ENCODE peak calls at places on chromosomes 2 and 18, in ten cellular contexts. F is neural progenitor cell; S is activated naive CD4-positive, alpha-beta T cell; O is CD4-positive, CD25-positive, alpha-beta regulatory T cell; P is kidney glomerular epithelial cell; J is amygdala; N is cardiac fibroblast; T is endothelial cell; H is IMR-90; L is SHP77 treated with DMSO at 0.1 percent for 48 hours. E is an unnamed sample.

GRCh38 chr2:210655229-210655628 is 98.8 kb downstream of the CPS1 start:
- DNase-seq in P (no peak), J (no peak), S (no peak), F (no peak), O (no peak), H (peak; percentile 8), T (no peak), L (no peak), N (peak; percentile 16), E (no peak)

GRCh38 chr2:39377226-39377939 is 59.7 kb downstream of the MAP4K3 start:
- DNase-seq in P (peak; percentile 5), H (no peak), L (no peak), N (peak; percentile 16), S (no peak), T (no peak), F (no peak), O (peak; percentile 5), J (no peak), E (no peak)

GRCh38 chr2:98902209-98903063 is 33.6 kb downstream of the CRACDL start:
- DNase-seq in F (no peak), H (no peak), P (no peak), T (no peak), L (no peak), O (no peak), N (no peak), J (no peak), S (no peak), E (no peak)

GRCh38 chr18:35747894-35748472 is 166.4 kb downstream of the GALNT1 start:
- DNase-seq in J (no peak), T (no peak), P (no peak), N (no peak), S (no peak), H (no peak), F (peak; percentile 15), L (no peak), O (no peak), E (no peak)

GRCh38 chr2:76310894-76311293 is 600.2 kb upstream of the GCFC2 start:
- DNase-seq in O (no peak), J (no peak), H (no peak), P (no peak), T (no peak), L (no peak), S (no peak), F (no peak), N (no peak), E (no peak)

GRCh38 chr2:237652854-237653253 is 25.5 kb downstream of the LRRFIP1 start:
- DNase-seq in S (no peak), L (no peak), O (no peak), T (no peak), H (no peak), J (no peak), F (no peak), N (no peak), P (no peak), E (no peak)

GRCh38 chr2:148876589-148877402 is 1.8 kb downstream of the KIF5C start:
- DNase-seq in N (no peak), P (no peak), T (peak; percentile 60), J (no peak), L (no peak), H (no peak), O (peak; percentile 33), S (peak; percentile 9), F (peak; percentile 95), E (peak; percentile 84)

GRCh38 chr2:111946294-111947114 is 48.1 kb downstream of the MERTK start:
- DNase-seq in N (peak; percentile 91), J (no peak), S (no peak), T (no peak), P (peak; percentile 49), O (no peak), H (peak; percentile 97), F (no peak), L (peak; percentile 32), E (no peak)

GRCh38 chr2:159349674-159350299 is 63.3 kb upstream of the WDSUB1 start:
- DNase-seq in P (no peak), H (peak; percentile 5), T (no peak), F (no peak), J (no peak), O (no peak), L (no peak), S (no peak), N (no peak), E (no peak)

GRCh38 chr2:4995466-4995865 is 696.7 kb upstream of the SOX11 start:
- DNase-seq in T (no peak), S (no peak), O (no peak), L (no peak), P (no peak), N (no peak), J (no peak), F (peak; percentile 17), H (no peak), E (no peak)

GRCh38 chr2:9378433-9379371 is 44.6 kb downstream of the ITGB1BP1 start:
- DNase-seq in L (no peak), S (no peak), H (peak; percentile 90), F (no peak), T (no peak), N (peak; percentile 81), P (no peak), O (no peak), J (no peak), E (no peak)

GRCh38 chr18:56124186-56124585 is 514.2 kb downstream of the TXNL1 start:
- DNase-seq in O (no peak), H (peak; percentile 90), P (peak; percentile 2), N (no peak), L (no peak), S (no peak), F (no peak), T (no peak), J (no peak), E (no peak)

GRCh38 chr2:56382466-56382865 is 198.7 kb downstream of the CCDC85A start:
- DNase-seq in F (no peak), O (no peak), S (no peak), P (no peak), N (no peak), L (no peak), H (no peak), T (no peak), J (no peak), E (no peak)

GRCh38 chr2:108988796-108989713 is at the start of gene EDAR:
- DNase-seq in O (peak; percentile 37), F (peak; percentile 82), H (no peak), N (peak; percentile 28), L (no peak), J (no peak), T (peak; percentile 64), P (peak; percentile 47), S (peak; percentile 36), E (no peak)

GRCh38 chr18:10860382-10860781 is 289.0 kb downstream of the PIEZO2 start:
- DNase-seq in F (no peak), O (no peak), H (no peak), P (no peak), T (no peak), N (no peak), J (no peak), S (no peak), L (no peak), E (no peak)

GRCh38 chr2:159077869-159078268 is 109.4 kb downstream of the TANC1 start:
- DNase-seq in H (no peak), P (no peak), J (no peak), O (no peak), L (no peak), T (no peak), S (no peak), N (no peak), F (no peak), E (no peak)

GRCh38 chr18:47794725-47795447 is 135.6 kb downstream of the SMAD2 start:
- DNase-seq in P (no peak), L (no peak), O (no peak), H (no peak), F (no peak), S (no peak), T (no peak), J (no peak), N (no peak), E (no peak)

GRCh38 chr2:70509565-70509964 is 44.1 kb downstream of the TGFA start:
- DNase-seq in L (no peak), S (no peak), J (no peak), O (no peak), T (no peak), P (no peak), F (no peak), N (no peak), H (no peak), E (no peak)